ENCODE peak calls at places on chromosomes 11 and 22, in four cellular contexts. One of them, this sample, is unnamed.

GRCh38 chr22:37708580-37709444 is 12.0 kb downstream of the TRIOBP start:
- DNase-seq in prostate gland: no peak
- DNase-seq in testis: no peak
- DNase-seq in body of pancreas: peak
- DNase-seq in this sample: no peak

GRCh38 chr11:102269927-102270326 is 47.4 kb upstream of the BIRC3 start:
- DNase-seq in prostate gland: no peak
- DNase-seq in testis: no peak
- DNase-seq in body of pancreas: no peak
- DNase-seq in this sample: no peak

GRCh38 chr11:65866524-65867283 is 5.9 kb downstream of the EFEMP2 start:
- DNase-seq in prostate gland: no peak
- DNase-seq in testis: no peak
- DNase-seq in body of pancreas: no peak
- DNase-seq in this sample: peak

GRCh38 chr11:14973621-14974020 is 1.5 kb upstream of the CALCA start:
- DNase-seq in prostate gland: no peak
- DNase-seq in testis: no peak
- DNase-seq in body of pancreas: no peak
- DNase-seq in this sample: peak

GRCh38 chr22:35811670-35812069 is 94.0 kb downstream of the APOL5 start:
- DNase-seq in prostate gland: no peak
- DNase-seq in testis: no peak
- DNase-seq in body of pancreas: no peak
- DNase-seq in this sample: no peak

GRCh38 chr11:45110562-45110961 is 35.9 kb upstream of the PRDM11 start:
- DNase-seq in prostate gland: peak
- DNase-seq in testis: peak
- DNase-seq in body of pancreas: peak
- DNase-seq in this sample: peak

GRCh38 chr11:90851196-90851595 is 628.3 kb upstream of the CHORDC1 start:
- DNase-seq in prostate gland: no peak
- DNase-seq in testis: no peak
- DNase-seq in body of pancreas: no peak
- DNase-seq in this sample: no peak

GRCh38 chr11:17208257-17208999 is 642 bp upstream of the PIK3C2A start:
- DNase-seq in prostate gland: peak
- DNase-seq in testis: peak
- DNase-seq in body of pancreas: peak
- DNase-seq in this sample: no peak

GRCh38 chr11:62689421-62690183 is at the start of gene LRRN4CL:
- DNase-seq in prostate gland: no peak
- DNase-seq in testis: peak
- DNase-seq in body of pancreas: peak
- DNase-seq in this sample: peak

GRCh38 chr11:10931761-10932700 is 74.2 kb upstream of the ZBED5 start:
- DNase-seq in prostate gland: peak
- DNase-seq in testis: peak
- DNase-seq in body of pancreas: no peak
- DNase-seq in this sample: no peak

GRCh38 chr11:10932976-10933375 is 75.1 kb upstream of the ZBED5 start:
- DNase-seq in prostate gland: no peak
- DNase-seq in testis: no peak
- DNase-seq in body of pancreas: no peak
- DNase-seq in this sample: no peak

GRCh38 chr11:10927533-10927932 is 69.7 kb upstream of the ZBED5 start:
- DNase-seq in prostate gland: peak
- DNase-seq in testis: no peak
- DNase-seq in body of pancreas: no peak
- DNase-seq in this sample: no peak

GRCh38 chr11:10930961-10931760 is 73.3 kb upstream of the ZBED5 start:
- DNase-seq in prostate gland: peak
- DNase-seq in testis: peak
- DNase-seq in body of pancreas: peak
- DNase-seq in this sample: peak

GRCh38 chr11:10930224-10930960 is 72.5 kb upstream of the ZBED5 start:
- DNase-seq in prostate gland: no peak
- DNase-seq in testis: peak
- DNase-seq in body of pancreas: no peak
- DNase-seq in this sample: no peak
- H3K27ac ChIP-seq in prostate gland: peak
- H3K27ac ChIP-seq in testis: peak
- H3K27ac ChIP-seq in body of pancreas: no peak
- H3K27ac ChIP-seq in this sample: peak

GRCh38 chr11:121138259-121138658 is 37.2 kb downstream of the TECTA start:
- DNase-seq in prostate gland: no peak
- DNase-seq in testis: no peak
- DNase-seq in body of pancreas: no peak
- DNase-seq in this sample: no peak

GRCh38 chr11:121141051-121141450 is 40.0 kb downstream of the TECTA start:
- DNase-seq in prostate gland: no peak
- DNase-seq in testis: no peak
- DNase-seq in body of pancreas: no peak
- DNase-seq in this sample: no peak

GRCh38 chr11:121145826-121146225 is 44.8 kb downstream of the TECTA start:
- DNase-seq in prostate gland: no peak
- DNase-seq in testis: no peak
- DNase-seq in body of pancreas: no peak
- DNase-seq in this sample: no peak

GRCh38 chr11:121140369-121140768 is 39.3 kb downstream of the TECTA start:
- DNase-seq in prostate gland: no peak
- DNase-seq in testis: no peak
- DNase-seq in body of pancreas: no peak
- DNase-seq in this sample: no peak

DNA sequence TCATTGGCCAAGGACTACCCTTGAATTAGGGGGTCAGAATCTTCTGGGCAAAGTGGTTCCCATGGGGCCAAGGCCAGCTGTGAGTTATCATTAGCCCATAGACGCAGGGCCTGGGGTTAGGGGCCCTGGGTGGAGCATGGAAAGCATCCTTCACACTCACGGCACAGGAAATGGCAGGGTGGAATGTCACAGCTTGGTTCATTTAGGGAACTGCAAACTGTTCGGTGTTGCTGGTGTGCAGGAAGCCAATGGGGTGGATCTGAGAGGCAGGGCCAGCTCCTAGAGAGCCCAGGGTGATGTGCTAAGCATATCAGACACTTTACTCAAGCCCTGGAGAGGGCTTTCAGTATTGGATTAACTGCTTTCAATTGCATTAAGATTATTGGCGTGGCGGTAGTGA is 42.9 kb downstream of the TECTA start:
- DNase-seq in prostate gland: no peak
- DNase-seq in testis: no peak
- DNase-seq in body of pancreas: no peak
- DNase-seq in this sample: no peak
- H3K4me3 ChIP-seq in prostate gland: no peak
- H3K4me3 ChIP-seq in testis: no peak
- H3K4me3 ChIP-seq in body of pancreas: no peak
- H3K4me3 ChIP-seq in this sample: no peak

GRCh38 chr11:34288482-34288881 is 69.3 kb downstream of the ABTB2 start:
- DNase-seq in prostate gland: no peak
- DNase-seq in testis: no peak
- DNase-seq in body of pancreas: no peak
- DNase-seq in this sample: no peak
- H3K27ac ChIP-seq in prostate gland: no peak
- H3K27ac ChIP-seq in testis: no peak
- H3K27ac ChIP-seq in body of pancreas: no peak
- H3K27ac ChIP-seq in this sample: no peak

GRCh38 chr11:68345776-68346728 is 33.7 kb downstream of the LRP5 start:
- DNase-seq in prostate gland: no peak
- DNase-seq in testis: no peak
- DNase-seq in body of pancreas: no peak
- DNase-seq in this sample: peak
- H3K4me3 ChIP-seq in prostate gland: no peak
- H3K4me3 ChIP-seq in testis: no peak
- H3K4me3 ChIP-seq in body of pancreas: no peak
- H3K4me3 ChIP-seq in this sample: no peak

DNA sequence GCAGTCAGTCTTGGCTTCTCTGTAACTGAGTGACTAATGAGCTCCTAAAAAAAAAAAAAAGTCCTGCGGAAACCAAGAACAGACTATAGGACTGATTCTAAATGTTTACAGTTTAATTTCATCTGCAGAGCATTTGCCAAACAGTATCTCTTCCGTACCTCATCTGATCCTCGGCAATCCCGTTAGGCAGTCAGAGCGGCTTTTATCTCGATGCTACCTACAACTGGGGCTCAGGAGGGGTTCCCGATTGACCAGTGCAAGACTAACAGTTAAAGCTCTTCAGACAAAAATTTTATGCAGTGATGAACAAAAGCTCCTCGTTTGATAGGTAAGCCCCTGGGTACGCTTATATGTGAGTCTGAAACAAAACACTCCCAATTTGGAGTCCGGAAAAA is 628 bp downstream of the KIF18A start:
- DNase-seq in prostate gland: no peak
- DNase-seq in testis: no peak
- DNase-seq in body of pancreas: no peak
- DNase-seq in this sample: no peak
- H3K27ac ChIP-seq in prostate gland: peak
- H3K27ac ChIP-seq in testis: no peak
- H3K27ac ChIP-seq in body of pancreas: no peak
- H3K27ac ChIP-seq in this sample: no peak

GRCh38 chr11:64409278-64409677 is 50.3 kb downstream of the RPS6KA4 start:
- DNase-seq in prostate gland: no peak
- DNase-seq in testis: no peak
- DNase-seq in body of pancreas: no peak
- DNase-seq in this sample: no peak
- H3K4me3 ChIP-seq in prostate gland: no peak
- H3K4me3 ChIP-seq in testis: no peak
- H3K4me3 ChIP-seq in body of pancreas: no peak
- H3K4me3 ChIP-seq in this sample: no peak

DNA sequence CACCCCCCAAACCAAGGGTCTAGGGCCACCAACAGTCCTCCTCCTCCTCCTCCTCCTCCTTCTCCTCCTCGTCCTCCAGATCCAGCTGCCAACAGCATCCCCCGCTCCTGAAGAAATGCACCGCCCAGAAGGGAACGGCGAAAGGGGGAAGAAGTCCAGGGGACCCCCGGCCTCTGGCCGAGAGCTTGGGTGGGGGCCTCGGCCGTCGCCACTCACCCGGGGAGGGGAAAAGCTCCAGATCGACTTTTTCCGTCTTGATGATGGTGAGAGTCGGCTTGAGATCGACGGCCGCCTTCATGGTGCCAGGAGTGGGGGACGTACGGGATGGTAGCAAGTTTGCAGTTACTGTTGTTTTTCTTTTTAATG is 65.7 kb downstream of the ETS1 start:
- DNase-seq in prostate gland: no peak
- DNase-seq in testis: no peak
- DNase-seq in body of pancreas: no peak
- DNase-seq in this sample: peak
- H3K27ac ChIP-seq in prostate gland: peak
- H3K27ac ChIP-seq in testis: peak
- H3K27ac ChIP-seq in body of pancreas: peak
- H3K27ac ChIP-seq in this sample: peak

GRCh38 chr11:76918941-76919386 is 58.2 kb downstream of the ACER3 start:
- DNase-seq in prostate gland: peak
- DNase-seq in testis: no peak
- DNase-seq in body of pancreas: peak
- DNase-seq in this sample: no peak
- H3K4me3 ChIP-seq in prostate gland: no peak
- H3K4me3 ChIP-seq in testis: no peak
- H3K4me3 ChIP-seq in body of pancreas: no peak
- H3K4me3 ChIP-seq in this sample: peak

GRCh38 chr11:1303973-1304372 is 5.5 kb downstream of the TOLLIP start:
- DNase-seq in prostate gland: peak
- DNase-seq in testis: peak
- DNase-seq in body of pancreas: peak
- DNase-seq in this sample: peak

GRCh38 chr11:1305063-1305495 is 4.4 kb downstream of the TOLLIP start:
- DNase-seq in prostate gland: no peak
- DNase-seq in testis: no peak
- DNase-seq in body of pancreas: no peak
- DNase-seq in this sample: no peak

GRCh38 chr11:1304376-1304775 is 5.1 kb downstream of the TOLLIP start:
- DNase-seq in prostate gland: no peak
- DNase-seq in testis: peak
- DNase-seq in body of pancreas: peak
- DNase-seq in this sample: no peak

GRCh38 chr11:1306186-1307162 is 3.0 kb downstream of the TOLLIP start:
- DNase-seq in prostate gland: no peak
- DNase-seq in testis: no peak
- DNase-seq in body of pancreas: no peak
- DNase-seq in this sample: peak

GRCh38 chr11:1305558-1306056 is 3.8 kb downstream of the TOLLIP start:
- DNase-seq in prostate gland: no peak
- DNase-seq in testis: no peak
- DNase-seq in body of pancreas: no peak
- DNase-seq in this sample: no peak
- H3K27ac ChIP-seq in prostate gland: no peak
- H3K27ac ChIP-seq in testis: peak
- H3K27ac ChIP-seq in body of pancreas: peak
- H3K27ac ChIP-seq in this sample: no peak

This sample was measured in right cardiac atrium.